ENCODE peak calls at places on chromosomes 7 and 10, in eight cellular contexts. O, L, J, R, I, Q, Z and P are unnamed samples.

GRCh38 chr10:101301111-101301731 is 52.7 kb upstream of the BTRC start:
- DNase-seq in Z (no peak), I (peak; percentile 43), J (peak; percentile 79), L (no peak), Q (peak; percentile 34), O (peak; percentile 27), R (peak; percentile 44), P (no peak)

GRCh38 chr10:4532976-4533375 is 293.0 kb upstream of the AKR1E2 start:
- DNase-seq in J (no peak), Q (no peak), R (peak; percentile 65), I (peak; percentile 83), O (no peak), Z (no peak), L (no peak), P (no peak)

GRCh38 chr10:61024801-61025201 is 80.8 kb upstream of the RHOBTB1 start:
- DNase-seq in L (no peak), R (peak; percentile 51), I (peak; percentile 12), O (peak; percentile 24), J (no peak), Z (no peak), Q (no peak), P (no peak)

GRCh38 chr10:53130337-53130736 is 357.8 kb upstream of the MBL2 start:
- DNase-seq in Z (no peak), L (no peak), R (no peak), Q (no peak), O (no peak), J (no peak), I (no peak), P (no peak)

GRCh38 chr7:17516768-17517167 is 218.3 kb downstream of the AHR start:
- DNase-seq in R (peak; percentile 65), Q (no peak), L (no peak), O (no peak), Z (no peak), I (peak; percentile 94), J (no peak), P (no peak)

GRCh38 chr7:101614098-101614938 is 14.8 kb downstream of the MYL10 start:
- DNase-seq in I (no peak), Q (no peak), Z (no peak), J (peak; percentile 40), R (no peak), L (no peak), O (no peak), P (no peak)

GRCh38 chr10:78283069-78283682 is 249.5 kb downstream of the RPS24 start:
- DNase-seq in R (no peak), I (no peak), L (no peak), J (peak; percentile 38), Q (no peak), Z (no peak), O (no peak), P (no peak)

GRCh38 chr7:139720705-139721231 is 57.0 kb downstream of the HIPK2 start:
- DNase-seq in L (peak; percentile 17), O (no peak), Z (no peak), Q (no peak), I (peak; percentile 84), J (no peak), R (peak; percentile 80), P (no peak)

GRCh38 chr10:131549116-131549515 is 237.6 kb upstream of the TCERG1L start:
- DNase-seq in O (no peak), R (no peak), Q (no peak), I (no peak), Z (no peak), L (no peak), J (no peak), P (no peak)

GRCh38 chr7:43650457-43651052 is 67.6 kb downstream of the STK17A start:
- DNase-seq in Q (no peak), Z (no peak), I (peak; percentile 69), L (peak; percentile 53), O (peak; percentile 78), R (peak; percentile 91), J (no peak), P (no peak)

GRCh38 chr10:124647421-124648130 is 96.6 kb downstream of the FAM53B start:
- DNase-seq in J (peak; percentile 75), I (peak; percentile 52), Z (no peak), R (peak; percentile 74), O (peak; percentile 28), L (peak; percentile 65), Q (peak; percentile 33), P (peak; percentile 85)

GRCh38 chr10:323651-324293 is 188.5 kb downstream of the ZMYND11 start:
- DNase-seq in I (peak; percentile 97), R (peak; percentile 99), L (no peak), J (peak; percentile 81), O (peak; percentile 97), Q (peak; percentile 36), Z (peak; percentile 91), P (peak; percentile 94)

DNA sequence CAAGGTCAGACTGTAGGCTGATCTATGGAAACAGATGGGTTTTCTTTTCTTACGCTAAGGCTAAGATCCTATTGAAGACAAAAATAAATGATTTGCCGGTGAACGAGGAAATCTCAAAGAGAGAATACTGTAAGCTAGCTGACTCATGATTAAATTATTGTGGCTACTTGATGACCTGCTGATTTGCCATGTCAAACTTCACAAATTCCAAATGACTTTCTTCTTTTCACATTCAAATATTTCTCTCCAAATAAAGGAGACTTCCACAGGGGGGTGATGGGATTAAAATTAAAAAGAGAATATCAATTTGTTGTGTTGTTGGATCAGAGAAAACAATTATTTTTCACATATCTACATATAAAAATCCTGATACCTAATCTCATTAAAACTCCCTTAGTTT is 860.6 kb upstream of the ZWINT start:
- DNase-seq in Z (no peak), R (no peak), Q (no peak), J (no peak), I (no peak), O (no peak), L (no peak), P (no peak)
- H3K4me3 ChIP-seq in Z (no peak overlapping the region), R (no peak overlapping the region), Q (no peak overlapping the region), J (no peak overlapping the region), I (no peak overlapping the region), O (no peak overlapping the region), L (no peak overlapping the region), P (no peak overlapping the region)

DNA sequence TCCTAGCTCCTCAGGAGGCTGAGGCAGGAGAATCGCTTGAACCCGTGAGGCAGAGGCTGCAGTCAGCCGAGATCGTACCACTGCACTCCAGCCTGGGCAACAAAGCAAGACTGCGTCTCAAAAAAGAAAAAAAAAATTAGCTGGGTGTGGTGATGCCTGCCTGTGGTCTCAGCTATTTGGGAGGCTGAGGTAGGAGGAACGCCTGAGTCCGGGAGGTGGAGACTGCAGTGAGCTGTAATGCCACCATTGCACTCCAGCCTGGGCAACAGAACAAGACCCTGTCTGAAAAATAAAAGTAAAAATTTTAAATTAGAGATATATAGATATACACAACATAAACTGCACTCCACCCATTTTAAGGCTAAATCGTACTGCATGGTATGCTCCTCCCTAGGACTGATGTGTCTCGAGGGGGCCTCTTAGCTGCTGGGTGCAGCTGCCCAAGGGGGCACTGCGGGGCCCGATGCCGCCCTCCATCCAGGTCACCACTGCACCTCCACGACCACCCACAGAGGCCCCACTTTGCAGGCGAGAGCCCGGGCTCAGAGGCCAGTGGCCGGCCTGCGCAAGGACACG is 40.9 kb upstream of the FOXK1 start:
- DNase-seq in J (no peak), L (no peak), O (no peak), Q (no peak), I (no peak), Z (no peak), R (no peak), P (no peak)
- H3K4me3 ChIP-seq in J (peak overlapping the region; percentile 81), L (peak overlapping the region; percentile 76), O (peak overlapping the region; percentile 59), Q (no peak overlapping the region), I (peak overlapping the region; percentile 57), Z (peak overlapping the region; percentile 54), R (peak overlapping the region; percentile 86), P (peak overlapping the region; percentile 83)

GRCh38 chr10:22333667-22334282 is 11.5 kb upstream of the SPAG6 start:
- DNase-seq in J (no peak), I (no peak), Z (no peak), R (no peak), O (no peak), L (no peak), Q (no peak), P (no peak)

GRCh38 chr10:22335204-22335956 is 9.9 kb upstream of the SPAG6 start:
- DNase-seq in Q (peak; percentile 52), J (peak; percentile 72), I (peak; percentile 71), R (peak; percentile 86), O (no peak), Z (no peak), L (peak; percentile 79), P (peak; percentile 81)

GRCh38 chr10:22333167-22333566 is 12.1 kb upstream of the SPAG6 start:
- DNase-seq in Q (no peak), Z (no peak), O (no peak), R (no peak), L (peak; percentile 73), J (no peak), I (no peak), P (no peak)

GRCh38 chr10:22332116-22332692 is 11.3 kb downstream of the BMI1 start:
- DNase-seq in J (no peak), Q (no peak), R (no peak), Z (no peak), O (no peak), I (no peak), L (no peak), P (no peak)

DNA sequence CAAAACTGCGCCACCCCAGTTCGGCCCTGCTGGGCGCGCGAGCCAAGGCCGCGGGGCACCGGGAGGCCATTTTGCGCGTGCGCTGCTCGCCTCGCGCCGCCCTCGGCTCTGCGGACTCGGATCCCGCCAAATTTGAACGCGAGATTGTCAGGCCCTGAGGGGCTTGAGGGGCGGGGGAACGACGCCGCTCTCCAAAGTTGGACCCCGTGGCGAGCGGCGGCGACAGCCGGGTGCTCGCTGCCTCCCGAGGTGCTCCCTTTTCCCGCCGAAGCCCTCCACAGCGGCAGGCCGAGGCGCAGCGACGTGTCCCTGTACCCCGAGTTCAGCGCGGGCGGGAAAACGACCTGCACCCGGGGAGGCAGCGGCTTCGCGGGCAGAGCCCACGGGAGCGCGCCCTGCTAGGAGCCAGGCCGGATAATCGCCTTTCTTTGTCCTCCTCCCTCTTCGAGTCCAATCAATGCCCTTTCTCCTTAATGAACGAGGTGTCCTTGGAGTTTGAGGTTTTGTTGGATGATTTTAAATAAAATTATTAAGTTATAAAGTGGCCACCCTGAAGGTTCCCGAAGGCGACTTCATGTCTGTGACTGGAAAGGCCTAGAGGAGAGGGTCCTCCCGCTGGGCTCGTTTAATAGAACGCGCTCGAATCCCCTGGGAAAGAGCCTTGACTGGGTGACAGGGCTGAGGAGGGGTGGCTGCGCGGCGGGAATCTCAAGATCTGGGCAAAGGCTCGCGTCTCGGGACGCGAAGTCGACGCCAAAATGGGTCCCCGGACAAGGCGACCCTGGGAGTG is 10.7 kb upstream of the SPAG6 start:
- DNase-seq in L (no peak), Q (no peak), O (no peak), R (no peak), J (peak; percentile 50), Z (no peak), I (no peak), P (no peak)
- H3K4me3 ChIP-seq in L (peak overlapping the region; percentile 50), Q (no peak overlapping the region), O (peak overlapping the region; percentile 49), R (peak overlapping the region; percentile 72), J (peak overlapping the region; percentile 67), Z (peak overlapping the region; percentile 28), I (peak overlapping the region; percentile 40), P (peak overlapping the region; percentile 66)

DNA sequence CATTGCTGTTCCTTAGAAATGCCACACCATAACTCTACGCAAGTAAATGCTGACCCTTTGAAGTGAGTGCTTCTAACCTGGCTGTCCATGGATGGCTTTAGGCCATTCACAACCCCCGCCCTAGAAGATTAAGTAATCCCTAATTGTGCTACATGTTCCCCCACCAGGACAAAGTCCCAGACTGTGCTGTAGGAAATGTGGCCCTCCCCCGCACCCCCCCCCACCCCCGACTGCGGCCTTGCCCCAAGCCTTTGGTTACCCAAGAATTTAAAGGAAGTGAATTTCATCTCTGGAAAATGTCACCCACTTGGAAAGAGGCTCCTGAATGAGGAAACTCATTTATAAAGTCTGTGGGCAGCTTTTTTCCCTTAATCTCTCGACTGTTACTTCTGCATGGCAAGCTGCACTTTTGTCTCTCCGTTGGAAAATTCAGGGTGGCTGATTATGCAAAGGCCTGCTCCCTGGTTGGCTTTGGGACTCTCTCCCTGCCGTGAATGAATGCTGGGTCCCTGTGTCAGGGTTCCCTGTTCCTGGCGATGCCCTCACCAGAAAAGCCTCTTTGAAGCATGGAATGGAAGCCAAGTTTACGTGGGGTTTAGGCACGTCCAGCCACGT is 31.5 kb upstream of the AQP1 start:
- DNase-seq in O (no peak), I (no peak), Q (no peak), R (peak; percentile 21), J (no peak), Z (no peak), L (no peak), P (no peak)
- H3K4me3 ChIP-seq in O (no peak overlapping the region), I (no peak overlapping the region), Q (no peak overlapping the region), R (no peak overlapping the region), J (no peak overlapping the region), Z (no peak overlapping the region), L (no peak overlapping the region), P (no peak overlapping the region)